ENCODE peak calls at places on chromosomes 16 and 17, in ten cellular contexts. Y, R, S, O, G, T, K, Q, H and V are unnamed samples. For H3K4me1, the result is how much of the 10 kb centered on the place peaks cover.

GRCh38 chr17:64984776-64985521 is 65.7 kb upstream of the LRRC37A3 start:
- DNase-seq in Y (no peak), R (no peak), S (peak), O (no peak), G (peak), T (peak), K (no peak), Q (no peak), H (peak), V (peak)

GRCh38 chr17:5531019-5531418 is 44.7 kb downstream of the MIS12 start:
- DNase-seq in Y (no peak), R (no peak), S (no peak), O (no peak), G (no peak), T (no peak), K (no peak), Q (no peak), H (no peak), V (no peak)

GRCh38 chr16:84785843-84786538 is 33.8 kb upstream of the CRISPLD2 start:
- DNase-seq in Y (no peak), R (peak), S (no peak), O (peak), G (no peak), T (peak), K (peak), Q (no peak), H (no peak), V (no peak)

GRCh38 chr16:2473999-2474876 is 689 bp upstream of the TBC1D24 start:
- DNase-seq in Y (no peak), R (peak), S (peak), O (peak), G (peak), T (peak), K (peak), Q (no peak), H (peak), V (no peak)

GRCh38 chr17:27572665-27573064 is 58.3 kb upstream of the LGALS9 start:
- DNase-seq in Y (no peak), R (no peak), S (no peak), O (no peak), G (no peak), T (no peak), K (no peak), Q (no peak), H (no peak), V (no peak)

GRCh38 chr16:81729451-81729850 is 49.6 kb upstream of the PLCG2 start:
- DNase-seq in Y (no peak), R (no peak), S (no peak), O (no peak), G (no peak), T (no peak), K (peak), Q (no peak), H (no peak), V (no peak)

GRCh38 chr17:46979023-46979870 is at the start of gene RPRML:
- DNase-seq in Y (no peak), R (peak), S (peak), O (peak), G (peak), T (peak), K (peak), Q (no peak), H (peak), V (no peak)

GRCh38 chr17:15233022-15233805 is 31.9 kb downstream of the PMP22 start:
- DNase-seq in Y (no peak), R (no peak), S (no peak), O (peak), G (no peak), T (peak), K (no peak), Q (no peak), H (peak), V (no peak)

GRCh38 chr16:21223787-21224186 is 9.7 kb upstream of the ANKS4B start:
- DNase-seq in Y (no peak), R (no peak), S (no peak), O (no peak), G (no peak), T (no peak), K (no peak), Q (no peak), H (no peak), V (no peak)

GRCh38 chr16:55367796-55368195 is 43.8 kb downstream of the IRX6 start:
- DNase-seq in Y (no peak), R (no peak), S (no peak), O (no peak), G (no peak), T (no peak), K (no peak), Q (no peak), H (peak), V (no peak)

GRCh38 chr17:27489045-27489715 is 32.9 kb downstream of the KSR1 start:
- DNase-seq in Y (peak), R (peak), S (peak), O (peak), G (peak), T (peak), K (no peak), Q (peak), H (peak), V (peak)

GRCh38 chr16:20807822-20808207 is 1.5 kb downstream of the REXO5 start:
- DNase-seq in Y (no peak), R (no peak), S (no peak), O (no peak), G (no peak), T (no peak), K (no peak), Q (no peak), H (no peak), V (no peak)

GRCh38 chr17:35743911-35744328 is 9.1 kb downstream of the GAS2L2 start:
- DNase-seq in Y (no peak), R (no peak), S (no peak), O (peak), G (no peak), T (peak), K (no peak), Q (no peak), H (peak), V (no peak)

GRCh38 chr17:38967290-38967738 is at the start of gene FBXO47:
- DNase-seq in Y (peak), R (peak), S (peak), O (peak), G (peak), T (peak), K (peak), Q (peak), H (peak), V (peak)

GRCh38 chr17:10105513-10106001 is 92.8 kb downstream of the GAS7 start:
- DNase-seq in Y (no peak), R (no peak), S (no peak), O (peak), G (peak), T (peak), K (no peak), Q (no peak), H (no peak), V (no peak)
- H3K4me1 ChIP-seq in Y (under half), R (under half), S (under half), O (under half), G (under half), T (under half), K (under half), Q (under half), H (under half), V (under half)

DNA sequence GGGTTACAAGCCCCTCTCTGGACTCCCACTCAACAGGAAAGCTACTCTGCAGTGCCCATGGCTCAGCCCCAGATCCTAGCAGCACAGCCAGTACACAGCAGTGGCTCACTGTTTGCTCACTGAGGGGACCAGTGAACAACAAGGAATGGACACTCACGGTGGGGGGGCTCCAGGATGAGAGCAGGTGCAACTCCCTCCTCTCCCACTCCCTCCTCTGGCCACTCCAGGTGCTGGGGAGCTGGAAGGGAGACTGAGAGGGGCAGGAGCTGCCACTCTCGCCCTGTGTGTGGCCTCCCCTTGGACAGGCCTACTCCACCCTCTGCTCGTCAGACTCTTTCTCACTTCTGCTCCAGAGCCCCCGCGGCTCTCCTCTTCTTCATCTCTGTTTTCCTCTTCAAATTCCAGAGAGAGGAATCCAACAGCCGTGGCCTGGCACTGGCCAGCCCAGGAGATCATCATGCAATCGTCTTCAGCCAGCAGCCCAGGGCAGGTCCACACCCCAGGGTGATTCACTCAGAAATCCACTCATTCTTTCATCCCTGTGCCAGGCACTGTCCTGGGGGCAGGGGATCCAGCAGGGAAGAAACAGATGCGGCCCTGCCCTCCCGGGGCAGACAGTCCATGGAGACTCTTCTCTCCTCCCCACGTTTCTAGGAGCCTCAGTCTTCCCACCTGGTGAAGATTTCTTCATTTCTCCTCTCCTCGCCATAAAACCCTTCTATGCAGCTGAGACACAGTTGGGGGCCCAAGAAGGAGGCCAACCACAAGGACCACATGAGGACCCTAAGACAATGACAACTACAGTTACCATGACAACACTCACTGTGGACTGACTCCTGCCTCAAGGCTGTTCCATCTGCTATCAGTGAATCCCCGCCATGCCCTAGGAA is 30.7 kb downstream of the CFAP20 start:
- DNase-seq in Y (no peak), R (no peak), S (no peak), O (no peak), G (no peak), T (peak), K (no peak), Q (no peak), H (peak), V (no peak)
- H3K4me1 ChIP-seq in Y (under half), R (under half), S (under half), O (under half), G (under half), T (under half), K (under half), Q (under half), H (under half), V (under half)

GRCh38 chr17:17078832-17079231 is 36.6 kb downstream of the MPRIP start:
- DNase-seq in Y (no peak), R (no peak), S (peak), O (no peak), G (peak), T (no peak), K (no peak), Q (no peak), H (no peak), V (peak)
- H3K4me1 ChIP-seq in Y (under half), R (under half), S (under half), O (half or more), G (under half), T (under half), K (under half), Q (half or more), H (under half), V (under half)

GRCh38 chr16:28163699-28164584 is 47.8 kb downstream of the XPO6 start:
- DNase-seq in Y (no peak), R (no peak), S (no peak), O (no peak), G (no peak), T (no peak), K (no peak), Q (no peak), H (no peak), V (no peak)
- H3K4me1 ChIP-seq in Y (under half), R (under half), S (under half), O (under half), G (under half), T (under half), K (under half), Q (under half), H (under half), V (under half)

GRCh38 chr17:74565116-74565515 is 2.2 kb downstream of the CD300H start:
- DNase-seq in Y (no peak), R (no peak), S (no peak), O (no peak), G (no peak), T (no peak), K (no peak), Q (no peak), H (no peak), V (no peak)

GRCh38 chr17:74567397-74567796 is at the start of gene CD300H:
- DNase-seq in Y (no peak), R (peak), S (no peak), O (no peak), G (no peak), T (no peak), K (no peak), Q (no peak), H (no peak), V (no peak)

GRCh38 chr17:74561580-74561979 is 5.7 kb downstream of the CD300H start:
- DNase-seq in Y (no peak), R (no peak), S (no peak), O (no peak), G (no peak), T (no peak), K (no peak), Q (no peak), H (no peak), V (no peak)

GRCh38 chr17:74566132-74566753 is 1.1 kb downstream of the CD300H start:
- DNase-seq in Y (no peak), R (no peak), S (no peak), O (no peak), G (no peak), T (peak), K (peak), Q (no peak), H (peak), V (no peak)

GRCh38 chr17:74563358-74563757 is 4.0 kb downstream of the CD300H start:
- DNase-seq in Y (no peak), R (no peak), S (no peak), O (no peak), G (no peak), T (no peak), K (no peak), Q (no peak), H (no peak), V (no peak)
- H3K4me1 ChIP-seq in Y (under half), R (under half), S (under half), O (under half), G (under half), T (under half), K (under half), Q (under half), H (under half), V (under half)